ENCODE peak calls at places on chromosomes 11 and 22, in ten cellular contexts. O is Calu3, U is myocyte, I is fibroblast of mammary gland, Z is NCI-H2029, A is MCF 10A, R is NCI-H146, M is NCI-H748 treated with DMSO at 0.1 percent for 48 hours, S is HFF-Myc, Y is heart right ventricle. G is an unnamed sample.

GRCh38 chr22:25346859-25347751 is 127.7 kb downstream of the CRYBB2 start:
- DNase-seq in I (no peak), U (no peak), Z (no peak), A (no peak), R (no peak), M (no peak), Y (no peak), O (no peak), S (no peak), G (no peak)

GRCh38 chr11:11413776-11414175 is 60.7 kb upstream of the CSNK2A3 start:
- DNase-seq in O (no peak), A (no peak), R (no peak), S (no peak), Y (no peak), U (no peak), I (no peak), M (no peak), Z (no peak), G (no peak)

GRCh38 chr11:68659158-68659921 is 25.0 kb upstream of the GAL start:
- DNase-seq in S (peak; percentile 96), U (peak; percentile 89), R (peak; percentile 94), I (peak; percentile 99), O (no peak), Z (peak; percentile 88), A (peak; percentile 97), Y (peak; percentile 71), M (peak; percentile 96), G (no peak)

GRCh38 chr11:1472180-1473005 is 14.2 kb downstream of the MOB2 start:
- DNase-seq in Y (no peak), M (no peak), I (no peak), U (no peak), O (no peak), A (no peak), S (no peak), R (no peak), Z (no peak), G (no peak)

GRCh38 chr11:11463397-11463796 is 110.3 kb upstream of the CSNK2A3 start:
- DNase-seq in S (no peak), M (no peak), Y (no peak), R (peak; percentile 54), I (no peak), A (no peak), U (peak; percentile 95), O (no peak), Z (no peak), G (no peak)

GRCh38 chr22:44289429-44290171 is 23.2 kb downstream of the SHISAL1 start:
- DNase-seq in Y (no peak), U (no peak), M (no peak), R (no peak), A (no peak), S (peak; percentile 63), I (peak; percentile 27), Z (no peak), O (no peak), G (peak; percentile 87)

GRCh38 chr11:125049393-125049792 is 13.7 kb upstream of the SLC37A2 start:
- DNase-seq in R (no peak), Z (no peak), M (no peak), Y (no peak), I (no peak), U (no peak), A (no peak), O (no peak), S (no peak), G (no peak)

GRCh38 chr22:44693756-44694155 is 8.2 kb upstream of the PRR5 start:
- DNase-seq in U (no peak), S (no peak), Y (no peak), O (no peak), M (no peak), I (no peak), Z (peak; percentile 67), R (no peak), A (no peak), G (no peak)

GRCh38 chr22:24698266-24698926 is 76.1 kb downstream of the PIWIL3 start:
- DNase-seq in U (peak; percentile 84), Z (no peak), S (no peak), O (no peak), Y (no peak), R (no peak), I (no peak), M (no peak), A (no peak), G (no peak)

GRCh38 chr11:66020618-66021357 is 5.5 kb downstream of the CATSPER1 start:
- DNase-seq in Y (no peak), M (no peak), U (peak; percentile 89), I (peak; percentile 79), S (no peak), R (no peak), A (peak; percentile 72), O (peak; percentile 82), Z (no peak), G (peak; percentile 61)

GRCh38 chr11:92739020-92739419 is 230.4 kb upstream of the MTNR1B start:
- DNase-seq in R (no peak), A (peak; percentile 82), I (peak; percentile 65), S (no peak), M (no peak), Y (no peak), Z (no peak), U (no peak), O (no peak), G (no peak)

GRCh38 chr11:23696712-23697111 is 800.1 kb upstream of the LUZP2 start:
- DNase-seq in I (no peak), O (no peak), Y (no peak), S (no peak), A (no peak), R (no peak), Z (no peak), U (no peak), M (no peak), G (no peak)

GRCh38 chr22:19962909-19963806 is 21.5 kb upstream of the TXNRD2 start:
- DNase-seq in I (peak; percentile 66), Y (no peak), M (no peak), O (peak; percentile 97), R (no peak), U (no peak), S (no peak), A (peak; percentile 85), Z (peak; percentile 35), G (peak; percentile 59)

G was measured in Caki2.